ENCODE peak calls at places on chromosomes 6 and 20, in seven cellular contexts. One of them, this sample, is unnamed.

GRCh38 chr6:15359335-15359862 is 113.5 kb downstream of the JARID2 start:
- DNase-seq in AG09309: no peak
- DNase-seq in G401: no peak
- DNase-seq in NCI-H1092: no peak
- DNase-seq in stimulated activated naive CD8-positive, alpha-beta T cell treated with anti-CD3 and anti-CD28 coated beads, Interleukin-15, amount 100 ng/mL, for 72 hours: no peak
- DNase-seq in mucosa of descending colon: no peak
- DNase-seq in AG08396: no peak
- DNase-seq in this sample: no peak

GRCh38 chr6:169971951-169972651 is 220.7 kb downstream of the ERMARD start:
- DNase-seq in stimulated activated naive CD8-positive, alpha-beta T cell treated with anti-CD3 and anti-CD28 coated beads, Interleukin-15, amount 100 ng/mL, for 72 hours: no peak
- DNase-seq in G401: no peak
- DNase-seq in AG09309: no peak
- DNase-seq in AG08396: no peak
- DNase-seq in NCI-H1092: no peak
- DNase-seq in mucosa of descending colon: no peak
- DNase-seq in this sample: no peak

GRCh38 chr6:120031837-120032236 is 682.3 kb upstream of the MAN1A1 start:
- DNase-seq in G401: no peak
- DNase-seq in stimulated activated naive CD8-positive, alpha-beta T cell treated with anti-CD3 and anti-CD28 coated beads, Interleukin-15, amount 100 ng/mL, for 72 hours: no peak
- DNase-seq in AG08396: no peak
- DNase-seq in mucosa of descending colon: no peak
- DNase-seq in NCI-H1092: no peak
- DNase-seq in AG09309: no peak
- DNase-seq in this sample: no peak

GRCh38 chr20:53579581-53580375 is 13.9 kb downstream of the ZNF217 start:
- DNase-seq in mucosa of descending colon: no peak
- DNase-seq in AG09309: peak; percentile 75
- DNase-seq in stimulated activated naive CD8-positive, alpha-beta T cell treated with anti-CD3 and anti-CD28 coated beads, Interleukin-15, amount 100 ng/mL, for 72 hours: peak; percentile 61
- DNase-seq in G401: no peak
- DNase-seq in NCI-H1092: no peak
- DNase-seq in AG08396: no peak
- DNase-seq in this sample: no peak

GRCh38 chr20:52761867-52762266 is 210.3 kb upstream of the TSHZ2 start:
- DNase-seq in AG09309: no peak
- DNase-seq in stimulated activated naive CD8-positive, alpha-beta T cell treated with anti-CD3 and anti-CD28 coated beads, Interleukin-15, amount 100 ng/mL, for 72 hours: no peak
- DNase-seq in AG08396: no peak
- DNase-seq in NCI-H1092: no peak
- DNase-seq in G401: no peak
- DNase-seq in mucosa of descending colon: no peak
- DNase-seq in this sample: no peak

GRCh38 chr6:19554356-19555225 is 282.6 kb upstream of the ID4 start:
- DNase-seq in AG09309: no peak
- DNase-seq in G401: peak; percentile 93
- DNase-seq in NCI-H1092: peak; percentile 89
- DNase-seq in AG08396: no peak
- DNase-seq in mucosa of descending colon: no peak
- DNase-seq in stimulated activated naive CD8-positive, alpha-beta T cell treated with anti-CD3 and anti-CD28 coated beads, Interleukin-15, amount 100 ng/mL, for 72 hours: no peak
- DNase-seq in this sample: no peak

GRCh38 chr6:82989891-82990290 is 75.8 kb downstream of the UBE3D start:
- DNase-seq in AG08396: no peak
- DNase-seq in NCI-H1092: no peak
- DNase-seq in G401: no peak
- DNase-seq in AG09309: no peak
- DNase-seq in stimulated activated naive CD8-positive, alpha-beta T cell treated with anti-CD3 and anti-CD28 coated beads, Interleukin-15, amount 100 ng/mL, for 72 hours: no peak
- DNase-seq in mucosa of descending colon: no peak
- DNase-seq in this sample: no peak

GRCh38 chr6:52728394-52728793 is 34.9 kb downstream of the GSTA2 start:
- DNase-seq in stimulated activated naive CD8-positive, alpha-beta T cell treated with anti-CD3 and anti-CD28 coated beads, Interleukin-15, amount 100 ng/mL, for 72 hours: no peak
- DNase-seq in AG08396: no peak
- DNase-seq in mucosa of descending colon: no peak
- DNase-seq in G401: no peak
- DNase-seq in NCI-H1092: no peak
- DNase-seq in AG09309: no peak
- DNase-seq in this sample: no peak

GRCh38 chr20:52083627-52084232 is 107.8 kb downstream of the ZFP64 start:
- DNase-seq in NCI-H1092: peak; percentile 21
- DNase-seq in G401: peak; percentile 73
- DNase-seq in stimulated activated naive CD8-positive, alpha-beta T cell treated with anti-CD3 and anti-CD28 coated beads, Interleukin-15, amount 100 ng/mL, for 72 hours: peak; percentile 55
- DNase-seq in AG08396: peak; percentile 80
- DNase-seq in AG09309: peak; percentile 49
- DNase-seq in mucosa of descending colon: no peak
- DNase-seq in this sample: no peak

GRCh38 chr6:30722280-30723112 is 2.3 kb downstream of the TUBB start:
- DNase-seq in AG08396: peak; percentile 69
- DNase-seq in AG09309: no peak
- DNase-seq in G401: peak; percentile 81
- DNase-seq in stimulated activated naive CD8-positive, alpha-beta T cell treated with anti-CD3 and anti-CD28 coated beads, Interleukin-15, amount 100 ng/mL, for 72 hours: peak; percentile 80
- DNase-seq in mucosa of descending colon: peak; percentile 86
- DNase-seq in NCI-H1092: peak; percentile 41
- DNase-seq in this sample: peak; percentile 60

GRCh38 chr6:134342211-134342610 is 24.3 kb upstream of the SGK1 start:
- DNase-seq in mucosa of descending colon: no peak
- DNase-seq in G401: no peak
- DNase-seq in AG09309: no peak
- DNase-seq in AG08396: no peak
- DNase-seq in NCI-H1092: no peak
- DNase-seq in stimulated activated naive CD8-positive, alpha-beta T cell treated with anti-CD3 and anti-CD28 coated beads, Interleukin-15, amount 100 ng/mL, for 72 hours: no peak
- DNase-seq in this sample: no peak

GRCh38 chr6:29723666-29724588 is 693 bp downstream of the HLA-F start:
- DNase-seq in AG08396: peak; percentile 41
- DNase-seq in AG09309: no peak
- DNase-seq in NCI-H1092: no peak
- DNase-seq in G401: peak; percentile 14
- DNase-seq in mucosa of descending colon: peak; percentile 78
- DNase-seq in stimulated activated naive CD8-positive, alpha-beta T cell treated with anti-CD3 and anti-CD28 coated beads, Interleukin-15, amount 100 ng/mL, for 72 hours: peak; percentile 70
- DNase-seq in this sample: peak; percentile 62

GRCh38 chr6:161139304-161139765 is 134.5 kb downstream of the AGPAT4 start:
- DNase-seq in NCI-H1092: no peak
- DNase-seq in AG08396: no peak
- DNase-seq in stimulated activated naive CD8-positive, alpha-beta T cell treated with anti-CD3 and anti-CD28 coated beads, Interleukin-15, amount 100 ng/mL, for 72 hours: no peak
- DNase-seq in mucosa of descending colon: no peak
- DNase-seq in AG09309: no peak
- DNase-seq in G401: no peak
- DNase-seq in this sample: no peak

GRCh38 chr6:33787336-33787953 is 1.5 kb downstream of the LEMD2 start:
- DNase-seq in AG09309: no peak
- DNase-seq in NCI-H1092: no peak
- DNase-seq in G401: no peak
- DNase-seq in stimulated activated naive CD8-positive, alpha-beta T cell treated with anti-CD3 and anti-CD28 coated beads, Interleukin-15, amount 100 ng/mL, for 72 hours: no peak
- DNase-seq in AG08396: peak; percentile 57
- DNase-seq in mucosa of descending colon: peak; percentile 26
- DNase-seq in this sample: no peak

GRCh38 chr6:24901698-24902328 is 33.9 kb downstream of the RIPOR2 start:
- DNase-seq in stimulated activated naive CD8-positive, alpha-beta T cell treated with anti-CD3 and anti-CD28 coated beads, Interleukin-15, amount 100 ng/mL, for 72 hours: no peak
- DNase-seq in AG08396: no peak
- DNase-seq in NCI-H1092: no peak
- DNase-seq in mucosa of descending colon: no peak
- DNase-seq in G401: no peak
- DNase-seq in AG09309: no peak
- DNase-seq in this sample: no peak

GRCh38 chr6:163707385-163708355 is 293.2 kb downstream of the QKI start:
- DNase-seq in stimulated activated naive CD8-positive, alpha-beta T cell treated with anti-CD3 and anti-CD28 coated beads, Interleukin-15, amount 100 ng/mL, for 72 hours: no peak
- DNase-seq in NCI-H1092: no peak
- DNase-seq in AG09309: no peak
- DNase-seq in AG08396: no peak
- DNase-seq in mucosa of descending colon: no peak
- DNase-seq in G401: no peak
- DNase-seq in this sample: peak; percentile 29

GRCh38 chr6:111727798-111728197 is 122.1 kb upstream of the TRAF3IP2 start:
- DNase-seq in stimulated activated naive CD8-positive, alpha-beta T cell treated with anti-CD3 and anti-CD28 coated beads, Interleukin-15, amount 100 ng/mL, for 72 hours: no peak
- DNase-seq in AG08396: no peak
- DNase-seq in G401: peak; percentile 64
- DNase-seq in AG09309: no peak
- DNase-seq in NCI-H1092: no peak
- DNase-seq in mucosa of descending colon: no peak
- DNase-seq in this sample: no peak

GRCh38 chr6:15461127-15461944 is 201.5 kb downstream of the DTNBP1 start:
- DNase-seq in G401: no peak
- DNase-seq in mucosa of descending colon: no peak
- DNase-seq in NCI-H1092: no peak
- DNase-seq in AG08396: no peak
- DNase-seq in AG09309: no peak
- DNase-seq in stimulated activated naive CD8-positive, alpha-beta T cell treated with anti-CD3 and anti-CD28 coated beads, Interleukin-15, amount 100 ng/mL, for 72 hours: no peak
- DNase-seq in this sample: no peak

GRCh38 chr6:22754111-22754510 is 184.7 kb downstream of the HDGFL1 start:
- DNase-seq in AG09309: no peak
- DNase-seq in mucosa of descending colon: no peak
- DNase-seq in stimulated activated naive CD8-positive, alpha-beta T cell treated with anti-CD3 and anti-CD28 coated beads, Interleukin-15, amount 100 ng/mL, for 72 hours: no peak
- DNase-seq in NCI-H1092: no peak
- DNase-seq in G401: no peak
- DNase-seq in AG08396: no peak
- DNase-seq in this sample: no peak

GRCh38 chr20:43185901-43186300 is 3.8 kb downstream of the PTPRT start:
- DNase-seq in AG08396: no peak
- DNase-seq in G401: no peak
- DNase-seq in AG09309: no peak
- DNase-seq in NCI-H1092: no peak
- DNase-seq in mucosa of descending colon: no peak
- DNase-seq in stimulated activated naive CD8-positive, alpha-beta T cell treated with anti-CD3 and anti-CD28 coated beads, Interleukin-15, amount 100 ng/mL, for 72 hours: no peak
- DNase-seq in this sample: no peak

GRCh38 chr6:33578588-33579011 is 1.5 kb downstream of the BAK1 start:
- DNase-seq in AG08396: no peak
- DNase-seq in NCI-H1092: no peak
- DNase-seq in stimulated activated naive CD8-positive, alpha-beta T cell treated with anti-CD3 and anti-CD28 coated beads, Interleukin-15, amount 100 ng/mL, for 72 hours: peak; percentile 56
- DNase-seq in AG09309: no peak
- DNase-seq in G401: no peak
- DNase-seq in mucosa of descending colon: peak; percentile 82
- DNase-seq in this sample: no peak

GRCh38 chr6:41774841-41775240 is 4.9 kb downstream of the FRS3 start:
- DNase-seq in AG08396: no peak
- DNase-seq in mucosa of descending colon: no peak
- DNase-seq in stimulated activated naive CD8-positive, alpha-beta T cell treated with anti-CD3 and anti-CD28 coated beads, Interleukin-15, amount 100 ng/mL, for 72 hours: no peak
- DNase-seq in G401: no peak
- DNase-seq in NCI-H1092: no peak
- DNase-seq in AG09309: no peak
- DNase-seq in this sample: no peak

GRCh38 chr6:56004421-56004820 is 129.0 kb upstream of the BMP5 start:
- DNase-seq in mucosa of descending colon: no peak
- DNase-seq in AG08396: no peak
- DNase-seq in G401: no peak
- DNase-seq in NCI-H1092: no peak
- DNase-seq in AG09309: no peak
- DNase-seq in stimulated activated naive CD8-positive, alpha-beta T cell treated with anti-CD3 and anti-CD28 coated beads, Interleukin-15, amount 100 ng/mL, for 72 hours: no peak
- DNase-seq in this sample: no peak

GRCh38 chr6:75094614-75095321 is 111.1 kb downstream of the COL12A1 start:
- DNase-seq in G401: no peak
- DNase-seq in NCI-H1092: no peak
- DNase-seq in mucosa of descending colon: no peak
- DNase-seq in AG08396: peak; percentile 60
- DNase-seq in stimulated activated naive CD8-positive, alpha-beta T cell treated with anti-CD3 and anti-CD28 coated beads, Interleukin-15, amount 100 ng/mL, for 72 hours: no peak
- DNase-seq in AG09309: peak; percentile 68
- DNase-seq in this sample: no peak

GRCh38 chr20:51758978-51759544 is 9.1 kb downstream of the ATP9A start:
- DNase-seq in NCI-H1092: no peak
- DNase-seq in G401: no peak
- DNase-seq in AG09309: no peak
- DNase-seq in stimulated activated naive CD8-positive, alpha-beta T cell treated with anti-CD3 and anti-CD28 coated beads, Interleukin-15, amount 100 ng/mL, for 72 hours: no peak
- DNase-seq in AG08396: no peak
- DNase-seq in mucosa of descending colon: no peak
- DNase-seq in this sample: no peak

GRCh38 chr6:19864285-19864684 is 27.1 kb downstream of the ID4 start:
- DNase-seq in NCI-H1092: no peak
- DNase-seq in mucosa of descending colon: no peak
- DNase-seq in stimulated activated naive CD8-positive, alpha-beta T cell treated with anti-CD3 and anti-CD28 coated beads, Interleukin-15, amount 100 ng/mL, for 72 hours: no peak
- DNase-seq in AG09309: no peak
- DNase-seq in AG08396: no peak
- DNase-seq in G401: no peak
- DNase-seq in this sample: no peak

GRCh38 chr20:38473353-38473795 is 731 bp downstream of the RALGAPB start:
- DNase-seq in stimulated activated naive CD8-positive, alpha-beta T cell treated with anti-CD3 and anti-CD28 coated beads, Interleukin-15, amount 100 ng/mL, for 72 hours: no peak
- DNase-seq in AG09309: no peak
- DNase-seq in mucosa of descending colon: no peak
- DNase-seq in NCI-H1092: peak; percentile 12
- DNase-seq in AG08396: no peak
- DNase-seq in G401: peak; percentile 35
- DNase-seq in this sample: no peak

GRCh38 chr20:62875419-62876355 is 14.1 kb upstream of the TCFL5 start:
- DNase-seq in stimulated activated naive CD8-positive, alpha-beta T cell treated with anti-CD3 and anti-CD28 coated beads, Interleukin-15, amount 100 ng/mL, for 72 hours: no peak
- DNase-seq in NCI-H1092: peak; percentile 84
- DNase-seq in mucosa of descending colon: peak; percentile 80
- DNase-seq in G401: peak; percentile 85
- DNase-seq in AG08396: peak; percentile 93
- DNase-seq in AG09309: peak; percentile 5
- DNase-seq in this sample: no peak

GRCh38 chr20:48765359-48765758 is 62.4 kb downstream of the PREX1 start:
- DNase-seq in G401: no peak
- DNase-seq in stimulated activated naive CD8-positive, alpha-beta T cell treated with anti-CD3 and anti-CD28 coated beads, Interleukin-15, amount 100 ng/mL, for 72 hours: no peak
- DNase-seq in mucosa of descending colon: no peak
- DNase-seq in AG09309: no peak
- DNase-seq in NCI-H1092: no peak
- DNase-seq in AG08396: no peak
- DNase-seq in this sample: no peak

GRCh38 chr6:3162565-3163247 is 5.4 kb upstream of the TUBB2A start:
- DNase-seq in G401: peak; percentile 80
- DNase-seq in AG09309: no peak
- DNase-seq in mucosa of descending colon: peak; percentile 85
- DNase-seq in stimulated activated naive CD8-positive, alpha-beta T cell treated with anti-CD3 and anti-CD28 coated beads, Interleukin-15, amount 100 ng/mL, for 72 hours: peak; percentile 66
- DNase-seq in AG08396: peak; percentile 85
- DNase-seq in NCI-H1092: peak; percentile 37
- DNase-seq in this sample: peak; percentile 49

GRCh38 chr6:157981395-157982296 is at the start of gene SYNJ2:
- DNase-seq in AG09309: no peak
- DNase-seq in stimulated activated naive CD8-positive, alpha-beta T cell treated with anti-CD3 and anti-CD28 coated beads, Interleukin-15, amount 100 ng/mL, for 72 hours: peak; percentile 78
- DNase-seq in G401: no peak
- DNase-seq in NCI-H1092: peak; percentile 32
- DNase-seq in mucosa of descending colon: peak; percentile 93
- DNase-seq in AG08396: peak; percentile 91
- DNase-seq in this sample: peak; percentile 71